ENCODE peak calls at places on chromosomes 6 and 20, in five cellular contexts. C is stomach, I is uterus, G is A549, J is GM12878. E is an unnamed sample.

GRCh38 chr6:87572860-87573259 is 16.9 kb downstream of the RARS2 start:
- DNase-seq in C (no peak), I (no peak), G (no peak), J (no peak), E (no peak)

GRCh38 chr20:52049001-52049731 is 142.4 kb downstream of the ZFP64 start:
- DNase-seq in C (no peak), I (no peak), G (no peak), J (no peak), E (no peak)

GRCh38 chr20:4869290-4870193 is 131.8 kb downstream of the SLC23A2 start:
- DNase-seq in C (no peak), I (no peak), G (peak; percentile 89), J (no peak), E (no peak)

GRCh38 chr6:87071683-87072082 is 23.2 kb downstream of the CGA start:
- DNase-seq in C (no peak), I (no peak), G (no peak), J (no peak), E (no peak)

GRCh38 chr6:84522135-84522535 is 242.3 kb downstream of the TBX18 start:
- DNase-seq in C (no peak), I (no peak), G (peak; percentile 10), J (no peak), E (peak; percentile 43)

GRCh38 chr20:1364106-1364505 is 28.7 kb downstream of the FKBP1A start:
- DNase-seq in C (no peak), I (no peak), G (no peak), J (no peak), E (no peak)

GRCh38 chr20:62210496-62210855 is 9.6 kb downstream of the HRH3 start:
- DNase-seq in C (no peak), I (no peak), G (no peak), J (no peak), E (no peak)

GRCh38 chr6:158653577-158654354 is 3.9 kb downstream of the SYTL3 start:
- DNase-seq in C (peak; percentile 61), I (no peak), G (no peak), J (peak; percentile 91), E (peak; percentile 85)

GRCh38 chr20:11260611-11261010 is 586.8 kb upstream of the JAG1 start:
- DNase-seq in C (no peak), I (no peak), G (no peak), J (no peak), E (no peak)

GRCh38 chr6:165049362-165049761 is 260.0 kb downstream of the C6orf118 start:
- DNase-seq in C (no peak), I (no peak), G (no peak), J (no peak), E (no peak)

GRCh38 chr6:15331143-15331542 is 85.3 kb downstream of the JARID2 start:
- DNase-seq in C (no peak), I (no peak), G (no peak), J (no peak), E (no peak)

GRCh38 chr6:105384004-105384403 is 18.9 kb downstream of the PREP start:
- DNase-seq in C (no peak), I (no peak), G (no peak), J (no peak), E (no peak)

GRCh38 chr6:32885698-32886286 is 31.8 kb downstream of the PSMB9 start:
- DNase-seq in C (no peak), I (no peak), G (peak; percentile 39), J (peak; percentile 23), E (no peak)

GRCh38 chr6:28767691-28768090 is 156.1 kb downstream of the TRIM27 start:
- DNase-seq in C (no peak), I (no peak), G (no peak), J (no peak), E (no peak)

GRCh38 chr6:83031689-83032088 is 34.0 kb downstream of the UBE3D start:
- DNase-seq in C (no peak), I (no peak), G (no peak), J (no peak), E (no peak)

GRCh38 chr6:90454835-90455427 is 131.9 kb downstream of the MAP3K7 start:
- DNase-seq in C (no peak), I (no peak), G (no peak), J (no peak), E (no peak)

GRCh38 chr20:54611701-54612487 is 136.5 kb downstream of the DOK5 start:
- DNase-seq in C (no peak), I (no peak), G (no peak), J (no peak), E (no peak)

GRCh38 chr6:115137910-115138309 is 795.1 kb upstream of the HS3ST5 start:
- DNase-seq in C (no peak), I (no peak), G (no peak), J (no peak), E (no peak)

GRCh38 chr6:166814386-166814785 is 142.0 kb downstream of the RNASET2 start:
- DNase-seq in C (no peak), I (no peak), G (no peak), J (no peak), E (no peak)

GRCh38 chr6:13274707-13275434 is 53.5 kb downstream of the TBC1D7 start:
- DNase-seq in C (no peak), I (no peak), G (no peak), J (no peak), E (no peak)

GRCh38 chr6:13273931-13274706 is 54.2 kb downstream of the TBC1D7 start:
- DNase-seq in C (peak; percentile 31), I (no peak), G (no peak), J (peak; percentile 83), E (peak; percentile 85)

GRCh38 chr6:13275435-13275989 is 52.8 kb downstream of the TBC1D7 start:
- DNase-seq in C (no peak), I (no peak), G (no peak), J (no peak), E (no peak)

GRCh38 chr6:13273202-13273930 is 55.0 kb downstream of the TBC1D7 start:
- DNase-seq in C (no peak), I (no peak), G (no peak), J (no peak), E (no peak)

DNA sequence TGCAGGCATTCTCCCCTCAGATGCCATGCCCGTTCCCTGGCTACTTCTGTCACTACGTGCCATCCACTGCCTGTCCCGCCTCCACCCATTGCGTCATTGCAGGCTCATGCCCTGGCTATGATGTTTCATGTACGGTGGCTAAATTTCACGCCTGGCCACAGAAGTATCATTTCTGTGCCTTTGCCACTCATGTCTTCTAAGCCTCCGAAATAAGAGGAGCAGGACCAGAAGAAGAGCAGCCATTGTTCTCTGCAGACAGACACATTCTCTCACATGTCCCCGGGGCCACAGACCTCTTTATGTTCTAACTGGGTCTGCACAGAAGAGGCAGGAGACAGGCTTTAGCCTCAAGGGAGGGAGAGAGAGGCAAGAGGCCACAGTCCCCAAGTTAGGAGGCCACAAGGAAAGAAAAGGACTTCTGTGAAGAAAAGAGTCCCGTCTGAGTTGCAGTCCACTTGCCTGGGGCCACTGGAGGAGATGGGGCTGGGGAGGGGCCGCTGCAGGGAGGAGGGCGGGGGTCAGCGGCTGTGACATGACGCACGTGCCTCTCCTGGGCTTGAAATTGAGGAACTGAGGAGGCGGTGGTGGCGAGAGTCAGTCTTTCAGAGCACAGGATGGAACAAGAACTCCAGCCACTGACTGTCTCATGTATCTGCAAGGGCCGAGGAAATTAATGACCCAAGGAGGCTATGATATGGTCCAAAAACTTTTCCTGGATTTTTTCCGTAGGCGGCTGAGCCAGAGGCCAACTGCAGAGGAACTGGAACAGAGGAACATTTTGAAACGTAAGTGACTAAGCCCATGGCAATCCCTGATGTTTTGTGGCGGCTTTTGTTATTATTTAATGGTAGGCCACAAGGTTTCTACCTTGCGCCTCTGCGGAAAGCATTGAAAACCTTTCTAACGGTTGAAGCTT is 55.9 kb downstream of the TBC1D7 start:
- DNase-seq in C (peak; percentile 40), I (no peak), G (no peak), J (peak; percentile 67), E (peak; percentile 55)
- TF ChIP-seq CTCF in C (no peak), I (no peak), G (no peak), J (peak; percentile 20), E (no peak)

GRCh38 chr6:79233611-79234149 is 802 bp downstream of the HMGN3 start:
- DNase-seq in C (peak; percentile 88), I (peak; percentile 79), G (peak; percentile 74), J (peak; percentile 51), E (peak; percentile 97)

GRCh38 chr6:79230149-79230548 is 4.3 kb downstream of the HMGN3 start:
- DNase-seq in C (no peak), I (no peak), G (no peak), J (no peak), E (no peak)

GRCh38 chr6:79231101-79231500 is 3.4 kb downstream of the HMGN3 start:
- DNase-seq in C (no peak), I (no peak), G (no peak), J (no peak), E (no peak)

GRCh38 chr6:79232696-79233462 is 1.6 kb downstream of the HMGN3 start:
- DNase-seq in C (no peak), I (no peak), G (no peak), J (no peak), E (no peak)

GRCh38 chr6:79234150-79235022 is at the start of gene HMGN3:
- DNase-seq in C (peak; percentile 97), I (peak; percentile 93), G (peak; percentile 69), J (peak; percentile 79), E (peak; percentile 93)
- TF ChIP-seq POLR2A in C (no peak), I (peak; percentile 78), G (peak; percentile 76), J (peak; percentile 90), E (no peak)

GRCh38 chr6:157022022-157022740 is 245.0 kb downstream of the ARID1B start:
- DNase-seq in C (peak; percentile 89), I (peak; percentile 92), G (peak; percentile 83), J (no peak), E (peak; percentile 90)

GRCh38 chr6:157025459-157025858 is 248.3 kb downstream of the ARID1B start:
- DNase-seq in C (no peak), I (no peak), G (no peak), J (no peak), E (no peak)

GRCh38 chr6:157021267-157022021 is 244.3 kb downstream of the ARID1B start:
- DNase-seq in C (peak; percentile 90), I (peak; percentile 90), G (peak; percentile 65), J (no peak), E (peak; percentile 98)

GRCh38 chr6:157024745-157025144 is 247.6 kb downstream of the ARID1B start:
- DNase-seq in C (no peak), I (no peak), G (no peak), J (no peak), E (no peak)

DNA sequence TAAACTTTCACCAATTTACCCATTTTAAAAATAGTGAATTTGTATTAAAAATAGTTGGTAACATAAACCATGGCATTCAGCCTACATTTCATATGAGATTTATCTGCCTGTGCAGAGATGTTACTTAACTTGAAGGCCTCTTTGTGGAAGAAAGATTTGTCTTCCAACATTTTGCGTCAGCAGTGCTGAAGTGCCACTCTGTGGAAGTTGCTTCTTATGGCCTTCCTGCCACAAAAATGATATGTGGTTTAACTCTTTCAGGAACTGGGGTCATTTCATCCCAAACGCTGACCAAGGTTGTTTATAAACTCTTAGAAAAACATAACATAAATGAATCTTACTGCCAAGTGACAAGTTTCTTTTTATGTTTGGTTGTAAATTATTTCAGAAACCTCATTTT is 246.8 kb downstream of the ARID1B start:
- DNase-seq in C (no peak), I (no peak), G (no peak), J (no peak), E (no peak)
- TF ChIP-seq CTCF in C (no peak), I (no peak), G (no peak), J (no peak), E (no peak)

DNA sequence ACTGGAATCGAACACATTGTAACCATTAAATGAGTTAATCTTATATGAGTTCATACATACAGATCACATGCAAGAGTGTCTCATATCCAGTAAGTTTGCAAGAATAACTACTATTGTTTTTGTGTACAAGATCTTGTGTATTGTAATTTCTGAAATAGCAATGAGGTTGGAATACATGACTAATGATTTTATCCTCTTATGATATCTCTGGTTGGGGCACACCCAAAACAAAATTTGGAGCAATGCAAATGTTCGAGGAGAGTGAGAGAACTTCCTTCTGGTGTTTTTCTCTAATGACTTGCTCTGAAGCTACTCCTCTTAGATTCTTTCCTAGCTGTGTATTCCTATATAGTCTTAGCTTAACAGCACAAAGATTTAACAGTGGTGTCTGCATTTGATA is 252.5 kb downstream of the LAMA2 start:
- DNase-seq in C (no peak), I (no peak), G (no peak), J (no peak), E (no peak)
- TF ChIP-seq POLR2A in C (no peak), I (no peak), G (no peak), J (no peak), E (no peak)

E was measured in lower leg skin.